ENCODE peak calls at places on chromosomes 2 and 18, in eight cellular contexts. X is activated CD4-positive, CD25-positive, alpha-beta regulatory T cell; K is activated effector memory CD4-positive, alpha-beta T cell treated with anti-CD3 and anti-CD28 coated beads, Interleukin-2, amount 50 U/mL, for 16 hours; F is iris pigment epithelial cell; V is anterior cingulate cortex; Y is OCI-M1; W is KBM-7; E is HL-60. U is an unnamed sample.

GRCh38 chr2:128832946-128833560 is 514.4 kb upstream of the HS6ST1 start:
- DNase-seq in F (no peak), V (no peak), Y (no peak), E (no peak), X (no peak), W (no peak), K (no peak), U (peak)

GRCh38 chr2:113700186-113700841 is 56.1 kb downstream of the SLC35F5 start:
- DNase-seq in W (peak), K (peak), F (no peak), V (no peak), X (no peak), Y (peak), E (peak), U (no peak)

GRCh38 chr2:190684941-190685340 is 36.1 kb downstream of the NAB1 start:
- DNase-seq in E (no peak), W (no peak), X (no peak), Y (no peak), V (no peak), K (no peak), F (no peak), U (no peak)

GRCh38 chr2:164213916-164214315 is 407.4 kb downstream of the GRB14 start:
- DNase-seq in F (no peak), V (no peak), E (no peak), K (no peak), X (no peak), Y (no peak), W (no peak), U (no peak)

GRCh38 chr2:215567504-215567903 is 131.6 kb upstream of the FN1 start:
- DNase-seq in E (no peak), W (no peak), F (no peak), V (no peak), Y (no peak), K (no peak), X (no peak), U (no peak)

GRCh38 chr2:85705680-85706039 is 11.5 kb downstream of the GNLY start:
- DNase-seq in Y (peak), K (no peak), X (no peak), F (peak), W (peak), V (no peak), E (peak), U (no peak)

GRCh38 chr2:173355132-173355865 is 627 bp downstream of the CDCA7 start:
- DNase-seq in F (peak), V (no peak), X (peak), E (no peak), Y (peak), K (peak), W (peak), U (peak)

GRCh38 chr2:23249348-23249747 is 135.6 kb upstream of the KLHL29 start:
- DNase-seq in Y (no peak), E (no peak), F (no peak), X (no peak), V (peak), W (no peak), K (no peak), U (no peak)

GRCh38 chr2:88919087-88919738 is 227.7 kb downstream of the RPIA start:
- DNase-seq in W (peak), K (no peak), V (no peak), E (no peak), Y (peak), X (no peak), F (peak), U (no peak)

GRCh38 chr2:121076885-121077549 is 208.0 kb downstream of the TFCP2L1 start:
- DNase-seq in V (no peak), X (peak), W (peak), K (peak), E (peak), F (peak), Y (peak), U (no peak)

GRCh38 chr2:118859157-118859770 is 11.8 kb upstream of the EN1 start:
- DNase-seq in W (no peak), K (no peak), V (no peak), E (no peak), X (no peak), F (no peak), Y (no peak), U (no peak)

GRCh38 chr18:59681521-59682004 is 15.7 kb downstream of the CCBE1 start:
- DNase-seq in W (no peak), V (no peak), F (no peak), Y (no peak), E (no peak), X (no peak), K (no peak), U (no peak)

GRCh38 chr2:170660406-170660805 is 54.7 kb upstream of the SP5 start:
- DNase-seq in F (peak), V (no peak), X (no peak), E (no peak), W (no peak), K (no peak), Y (no peak), U (no peak)

GRCh38 chr2:79591281-79591680 is 78.4 kb downstream of the CTNNA2 start:
- DNase-seq in E (no peak), K (no peak), X (no peak), V (no peak), Y (no peak), F (no peak), W (no peak), U (no peak)

GRCh38 chr2:107717666-107718065 is 109.0 kb upstream of the RGPD4 start:
- DNase-seq in Y (no peak), V (no peak), F (no peak), E (no peak), W (no peak), K (no peak), X (no peak), U (no peak)

GRCh38 chr18:26840965-26841364 is 24.5 kb downstream of the AQP4 start:
- DNase-seq in K (no peak), E (no peak), Y (no peak), W (no peak), X (no peak), V (no peak), F (no peak), U (no peak)

GRCh38 chr2:241895732-241896641 is 26.5 kb downstream of the RTP5 start:
- DNase-seq in X (peak), Y (peak), V (peak), K (peak), F (peak), W (no peak), E (no peak), U (no peak)

GRCh38 chr2:172427990-172428840 is 829 bp downstream of the ITGA6 start:
- DNase-seq in E (no peak), K (peak), Y (no peak), W (peak), V (no peak), X (peak), F (peak), U (peak)

GRCh38 chr2:205685314-205686230 is 3.3 kb downstream of the NRP2 start:
- DNase-seq in V (no peak), F (peak), X (no peak), Y (no peak), W (no peak), E (no peak), K (no peak), U (no peak)

U was measured in DMS79.